ENCODE peak calls at places on chromosome X, in five cellular contexts. K is lower lobe of right lung, P is stomach, B is choroid plexus epithelial cell, Q is fibroblast of mammary gland. W is an unnamed sample.

GRCh38 chrX:154457491-154458115 is 478 bp upstream of the PLXNA3 start:
- DNase-seq in K (peak), P (peak), B (no peak), Q (no peak), W (peak)

GRCh38 chrX:7318246-7318645 is 170.3 kb upstream of the PUDP start:
- DNase-seq in K (no peak), P (no peak), B (no peak), Q (peak), W (no peak)

GRCh38 chrX:68748030-68748429 is 80.8 kb upstream of the EFNB1 start:
- DNase-seq in K (no peak), P (no peak), B (no peak), Q (no peak), W (no peak)

GRCh38 chrX:151704023-151704663 is 8.9 kb downstream of the PRRG3 start:
- DNase-seq in K (no peak), P (no peak), B (no peak), Q (no peak), W (no peak)

GRCh38 chrX:40644821-40645358 is 2.5 kb downstream of the CXorf38 start:
- DNase-seq in K (peak), P (peak), B (peak), Q (peak), W (peak)

GRCh38 chrX:72280210-72280882 is 3.3 kb upstream of the RPS4X start:
- DNase-seq in K (no peak), P (no peak), B (no peak), Q (peak), W (peak)

GRCh38 chrX:13428055-13428786 is 108.4 kb upstream of the ATXN3L start:
- DNase-seq in K (no peak), P (no peak), B (peak), Q (peak), W (peak)

GRCh38 chrX:134075894-134076718 is 90.7 kb upstream of the GPC3 start:
- DNase-seq in K (no peak), P (no peak), B (no peak), Q (peak), W (no peak)

GRCh38 chrX:17744896-17745523 is 7.7 kb downstream of the SCML1 start:
- DNase-seq in K (no peak), P (no peak), B (peak), Q (peak), W (peak)

GRCh38 chrX:37926700-37927099 is 79.3 kb upstream of the DYNLT3 start:
- DNase-seq in K (no peak), P (no peak), B (peak), Q (peak), W (peak)

GRCh38 chrX:30620125-30620524 is 33.1 kb upstream of the GK start:
- DNase-seq in K (no peak), P (no peak), B (no peak), Q (peak), W (no peak)

GRCh38 chrX:149453911-149454820 is 50.9 kb downstream of the IDS start:
- DNase-seq in K (no peak), P (no peak), B (no peak), Q (peak), W (peak)

GRCh38 chrX:116276191-116276700 is 105.7 kb downstream of the AGTR2 start:
- DNase-seq in K (no peak), P (no peak), B (peak), Q (no peak), W (no peak)

GRCh38 chrX:154505726-154506125 is 10.3 kb downstream of the FAM3A start:
- DNase-seq in K (no peak), P (no peak), B (peak), Q (peak), W (peak)

GRCh38 chrX:115912372-115912897 is 258.1 kb upstream of the AGTR2 start:
- DNase-seq in K (no peak), P (no peak), B (peak), Q (peak), W (no peak)

GRCh38 chrX:41441934-41442823 is 5.0 kb upstream of the NYX start:
- DNase-seq in K (peak), P (peak), B (peak), Q (peak), W (peak)

GRCh38 chrX:120755066-120755846 is 120.4 kb downstream of the CT47B1 start:
- DNase-seq in K (no peak), P (no peak), B (no peak), Q (no peak), W (no peak)

GRCh38 chrX:68894513-68895338 is 65.9 kb downstream of the EFNB1 start:
- DNase-seq in K (peak), P (peak), B (peak), Q (peak), W (peak)

GRCh38 chrX:65406532-65406931 is 128.1 kb downstream of the LAS1L start:
- DNase-seq in K (no peak), P (no peak), B (no peak), Q (no peak), W (peak)

GRCh38 chrX:131366387-131366786 is 77.3 kb upstream of the IGSF1 start:
- DNase-seq in K (no peak), P (no peak), B (no peak), Q (no peak), W (no peak)

GRCh38 chrX:40146471-40147398 is 49.0 kb upstream of the BCOR start:
- DNase-seq in K (peak), P (no peak), B (peak), Q (no peak), W (no peak)

GRCh38 chrX:141879616-141880015 is 24.1 kb upstream of the MAGEC1 start:
- DNase-seq in K (no peak), P (no peak), B (peak), Q (no peak), W (no peak)

GRCh38 chrX:136868283-136869055 is 12.1 kb downstream of the RBMX start:
- DNase-seq in K (no peak), P (no peak), B (no peak), Q (no peak), W (no peak)

GRCh38 chrX:12497832-12498591 is 293.2 kb upstream of the PRPS2 start:
- DNase-seq in K (no peak), P (no peak), B (no peak), Q (no peak), W (no peak)

GRCh38 chrX:149372861-149373260 is 132.2 kb downstream of the IDS start:
- DNase-seq in K (no peak), P (no peak), B (no peak), Q (peak), W (no peak)

GRCh38 chrX:150146271-150146888 is 208.1 kb upstream of the EOLA2 start:
- DNase-seq in K (no peak), P (no peak), B (no peak), Q (no peak), W (peak)

GRCh38 chrX:72243472-72243871 is 4.6 kb upstream of the ERCC6L start:
- DNase-seq in K (no peak), P (no peak), B (peak), Q (peak), W (peak)

GRCh38 chrX:123648028-123648810 is 84.6 kb downstream of the THOC2 start:
- DNase-seq in K (peak), P (peak), B (peak), Q (peak), W (peak)

GRCh38 chrX:135324463-135324862 is 15.2 kb downstream of the ETDC start:
- DNase-seq in K (no peak), P (no peak), B (no peak), Q (no peak), W (no peak)

GRCh38 chrX:130994671-130995070 is 63.5 kb upstream of the ARHGAP36 start:
- DNase-seq in K (no peak), P (no peak), B (peak), Q (peak), W (peak)

DNA sequence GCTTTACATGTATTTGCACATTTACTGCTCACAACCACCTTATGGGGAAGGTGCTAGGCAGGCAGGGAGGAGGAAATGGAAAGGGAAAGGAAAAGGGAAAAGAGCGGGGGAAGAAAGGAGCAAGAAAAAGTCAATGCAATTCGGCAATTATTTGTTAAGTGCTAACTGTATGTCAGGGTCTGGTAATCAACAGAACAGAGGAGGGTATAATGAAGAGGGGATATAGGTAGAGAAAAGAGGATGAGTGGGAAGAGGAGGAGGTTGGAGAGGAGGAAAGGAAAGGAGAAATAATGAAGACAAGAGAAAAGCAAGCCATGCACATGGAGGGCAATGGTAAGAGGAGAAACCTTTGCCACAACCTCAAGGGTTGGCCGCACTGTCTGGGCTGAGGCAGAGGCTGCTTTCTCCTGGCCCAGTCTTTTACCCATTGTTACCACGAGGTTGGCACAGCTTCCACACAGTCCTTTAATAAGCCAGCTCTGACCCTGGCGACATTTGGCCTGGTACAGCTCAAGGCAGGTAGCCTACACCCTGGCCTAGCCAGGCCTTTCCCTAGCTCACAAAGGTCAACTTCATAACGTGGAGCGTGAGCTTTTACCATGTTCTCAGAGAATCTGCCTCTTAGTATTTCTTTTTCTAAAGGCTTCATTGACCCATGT is 836 bp downstream of the BTK start:
- DNase-seq in K (no peak), P (no peak), B (no peak), Q (no peak), W (no peak)
- H3K4me3 ChIP-seq in K (peak), P (no peak), B (no peak), Q (no peak), W (no peak)

DNA sequence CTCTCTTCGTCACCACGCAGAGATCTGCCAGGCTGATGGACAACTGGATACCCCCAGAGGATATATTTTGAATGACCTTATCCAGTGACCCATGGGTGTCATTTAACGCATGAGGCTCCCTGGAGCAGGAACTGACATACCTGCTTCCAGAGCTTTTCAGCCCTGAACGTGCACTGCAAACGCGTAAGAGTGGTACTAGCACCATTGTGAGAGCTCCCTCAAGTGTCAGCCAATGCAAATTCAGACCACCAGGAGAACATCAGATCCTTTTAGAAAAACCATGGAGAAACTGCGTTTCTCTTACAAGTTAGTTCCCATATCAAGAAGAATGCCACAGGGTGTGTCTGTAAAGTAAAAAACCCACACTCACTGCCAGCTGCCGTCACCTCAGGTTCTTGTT is 7.3 kb downstream of the TREX2 start:
- DNase-seq in K (no peak), P (no peak), B (peak), Q (peak), W (peak)
- TF ChIP-seq CTCF in K (no peak), P (no peak), B (peak), Q (peak), W (peak)

GRCh38 chrX:70485466-70485865 is 40.8 kb downstream of the DLG3 start:
- DNase-seq in K (no peak), P (no peak), B (no peak), Q (no peak), W (peak)
- H3K4me3 ChIP-seq in K (no peak), P (no peak), B (no peak), Q (no peak), W (no peak)

GRCh38 chrX:43813898-43814297 is 68.4 kb downstream of the MAOB start:
- DNase-seq in K (no peak), P (no peak), B (peak), Q (peak), W (peak)
- TF ChIP-seq CTCF in K (no peak), P (no peak), B (peak), Q (peak), W (peak)

GRCh38 chrX:22378296-22378695 is 105.6 kb downstream of the CBLL2 start:
- DNase-seq in K (no peak), P (no peak), B (no peak), Q (peak), W (peak)
- H3K4me3 ChIP-seq in K (no peak), P (no peak), B (no peak), Q (no peak), W (no peak)

GRCh38 chrX:119067023-119067739 is 5.6 kb upstream of the CT47C1 start:
- DNase-seq in K (peak), P (peak), B (peak), Q (peak), W (peak)
- TF ChIP-seq CTCF in K (peak), P (peak), B (peak), Q (peak), W (peak)

DNA sequence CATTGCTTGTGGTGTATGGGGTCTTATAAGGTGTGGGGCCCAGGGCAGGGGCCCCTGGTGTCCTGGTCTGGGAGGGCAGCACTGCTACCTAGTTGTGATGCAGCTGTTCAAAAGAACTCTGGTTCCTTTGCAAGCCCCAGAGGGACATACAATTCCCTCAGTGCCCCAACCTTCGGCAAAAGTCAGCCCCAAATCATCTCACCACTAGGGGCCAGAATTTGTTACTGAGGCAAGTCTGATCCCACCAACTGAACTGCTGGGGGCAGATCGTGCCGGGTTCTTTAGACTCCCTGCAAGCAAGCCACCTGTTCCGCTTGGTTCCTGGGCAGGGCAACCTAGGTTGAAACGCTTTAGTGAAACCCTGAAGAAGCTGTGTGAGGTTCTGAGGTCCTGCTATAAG is 180.1 kb upstream of the S100G start:
- DNase-seq in K (no peak), P (no peak), B (no peak), Q (no peak), W (no peak)
- H3K4me3 ChIP-seq in K (no peak), P (no peak), B (no peak), Q (no peak), W (no peak)